ENCODE peak calls at places on chromosomes 2 and 18, in five cellular contexts. Y is SJSA1, N is HuH-7, T is GM06990, F is Calu3. J is an unnamed sample.

GRCh38 chr2:222468338-222468737 is 44.0 kb downstream of the SGPP2 start:
- DNase-seq in Y (no peak), N (no peak), T (no peak), F (no peak), J (no peak)

GRCh38 chr2:94956797-94957391 is 68.6 kb upstream of the MAL start:
- DNase-seq in Y (no peak), N (peak; percentile 48), T (no peak), F (peak; percentile 56), J (peak; percentile 41)

GRCh38 chr2:235026137-235026536 is 74.3 kb downstream of the SH3BP4 start:
- DNase-seq in Y (peak; percentile 87), N (no peak), T (no peak), F (peak; percentile 67), J (peak; percentile 83)

GRCh38 chr2:7438855-7439254 is 521.6 kb downstream of the RNF144A start:
- DNase-seq in Y (no peak), N (no peak), T (no peak), F (no peak), J (no peak)

GRCh38 chr2:23722255-23722654 is 204.7 kb downstream of the ATAD2B start:
- DNase-seq in Y (no peak), N (no peak), T (no peak), F (no peak), J (no peak)

GRCh38 chr2:55843992-55844345 is 79.6 kb downstream of the EFEMP1 start:
- DNase-seq in Y (no peak), N (no peak), T (no peak), F (no peak), J (no peak)

GRCh38 chr2:74548919-74549684 is 4.6 kb downstream of the LOXL3 start:
- DNase-seq in Y (no peak), N (peak; percentile 67), T (peak; percentile 65), F (peak; percentile 76), J (peak; percentile 41)

GRCh38 chr2:157757500-157757899 is 118.6 kb downstream of the ACVR1 start:
- DNase-seq in Y (no peak), N (no peak), T (no peak), F (no peak), J (no peak)

GRCh38 chr18:36887864-36888263 is 58.9 kb downstream of the KIAA1328 start:
- DNase-seq in Y (no peak), N (no peak), T (no peak), F (no peak), J (no peak)

GRCh38 chr2:176997074-176997791 is 215.4 kb upstream of the HNRNPA3 start:
- DNase-seq in Y (no peak), N (no peak), T (peak; percentile 35), F (peak; percentile 68), J (peak; percentile 57)

GRCh38 chr2:164746713-164747112 is 94.9 kb downstream of the COBLL1 start:
- DNase-seq in Y (no peak), N (no peak), T (no peak), F (no peak), J (no peak)

GRCh38 chr18:22499421-22499820 is 81.7 kb upstream of the CTAGE1 start:
- DNase-seq in Y (no peak), N (no peak), T (no peak), F (no peak), J (no peak)

GRCh38 chr18:55546873-55547704 is 40.9 kb downstream of the TCF4 start:
- DNase-seq in Y (peak; percentile 45), N (no peak), T (no peak), F (no peak), J (no peak)

GRCh38 chr2:237134831-237135230 is 49.1 kb downstream of the COPS8 start:
- DNase-seq in Y (no peak), N (no peak), T (no peak), F (no peak), J (no peak)

GRCh38 chr2:159202568-159203071 is 83.9 kb downstream of the WDSUB1 start:
- DNase-seq in Y (peak; percentile 91), N (no peak), T (no peak), F (no peak), J (no peak)

GRCh38 chr2:126627623-126628022 is 28.3 kb upstream of the GYPC start:
- DNase-seq in Y (no peak), N (no peak), T (no peak), F (no peak), J (no peak)

GRCh38 chr2:237909075-237909695 is 49.8 kb downstream of the RAMP1 start:
- DNase-seq in Y (no peak), N (no peak), T (no peak), F (no peak), J (no peak)

GRCh38 chr2:19068206-19068605 is 290.2 kb downstream of the OSR1 start:
- DNase-seq in Y (no peak), N (no peak), T (no peak), F (no peak), J (no peak)

GRCh38 chr2:109612991-109613921 is 510 bp downstream of the SEPTIN10 start:
- DNase-seq in Y (peak; percentile 69), N (peak; percentile 27), T (no peak), F (no peak), J (peak; percentile 53)

GRCh38 chr2:72155737-72156136 is 8.1 kb upstream of the CYP26B1 start:
- DNase-seq in Y (no peak), N (no peak), T (no peak), F (no peak), J (no peak)

GRCh38 chr2:46480562-46480961 is 1.2 kb downstream of the TMEM247 start:
- DNase-seq in Y (no peak), N (no peak), T (no peak), F (no peak), J (no peak)

GRCh38 chr2:32770360-32770759 is 142.5 kb downstream of the TTC27 start:
- DNase-seq in Y (no peak), N (no peak), T (no peak), F (no peak), J (no peak)

GRCh38 chr2:180927030-180927686 is 53.2 kb upstream of the UBE2E3 start:
- DNase-seq in Y (no peak), N (no peak), T (no peak), F (no peak), J (no peak)

GRCh38 chr18:41745166-41746049 is 209.6 kb upstream of the PIK3C3 start:
- DNase-seq in Y (no peak), N (peak; percentile 30), T (no peak), F (peak; percentile 69), J (peak; percentile 39)

GRCh38 chr2:37782721-37783438 is 111.4 kb upstream of the CDC42EP3 start:
- DNase-seq in Y (peak; percentile 78), N (no peak), T (no peak), F (no peak), J (no peak)

GRCh38 chr2:172415759-172416158 is 11.6 kb upstream of the ITGA6 start:
- DNase-seq in Y (no peak), N (no peak), T (no peak), F (no peak), J (no peak)

GRCh38 chr2:19837235-19837766 is 64.5 kb downstream of the TTC32 start:
- DNase-seq in Y (no peak), N (no peak), T (no peak), F (no peak), J (no peak)

GRCh38 chr2:207041279-207041678 is 102.0 kb downstream of the CPO start:
- DNase-seq in Y (peak; percentile 53), N (no peak), T (no peak), F (no peak), J (no peak)

GRCh38 chr2:8677646-8678592 is 3.9 kb upstream of the ID2 start:
- DNase-seq in Y (peak; percentile 73), N (no peak), T (peak; percentile 27), F (peak; percentile 57), J (peak; percentile 62)

GRCh38 chr2:239093956-239094355 is 246.1 kb downstream of the TWIST2 start:
- DNase-seq in Y (no peak), N (no peak), T (no peak), F (no peak), J (no peak)

GRCh38 chr18:74511823-74512222 is 15.7 kb downstream of the CNDP2 start:
- DNase-seq in Y (no peak), N (no peak), T (no peak), F (no peak), J (no peak)

GRCh38 chr2:235270951-235271350 is 222.9 kb upstream of the AGAP1 start:
- DNase-seq in Y (peak; percentile 79), N (no peak), T (peak; percentile 59), F (peak; percentile 43), J (no peak)

GRCh38 chr18:35407871-35408481 is 30.8 kb upstream of the ZNF396 start:
- DNase-seq in Y (peak; percentile 56), N (peak; percentile 20), T (no peak), F (peak; percentile 68), J (peak; percentile 72)

GRCh38 chr2:85785027-85785822 is 31.4 kb downstream of the ATOH8 start:
- DNase-seq in Y (no peak), N (no peak), T (no peak), F (no peak), J (no peak)

GRCh38 chr2:159053186-159054031 is 85.0 kb downstream of the TANC1 start:
- DNase-seq in Y (peak; percentile 81), N (no peak), T (no peak), F (no peak), J (no peak)